ENCODE peak calls at places on chromosomes 6 and 20, in eight cellular contexts. L is mesothelial cell of epicardium; Y is A549; W is AG09319; X is heart left ventricle; R is LNCaP clone FGC; C is CD4-positive, alpha-beta T cell; Q is testis. N is an unnamed sample.

GRCh38 chr6:2876210-2877056 is 26.7 kb downstream of the SERPINB9 start:
- DNase-seq in L (no peak), Y (peak; percentile 86), W (peak; percentile 43), X (peak; percentile 76), R (no peak), C (no peak), Q (peak; percentile 93), N (peak; percentile 58)

GRCh38 chr20:19823971-19824370 is 65.9 kb downstream of the RIN2 start:
- DNase-seq in L (no peak), Y (no peak), W (no peak), X (peak; percentile 67), R (no peak), C (no peak), Q (no peak), N (no peak)

GRCh38 chr20:34150616-34151015 is 38.6 kb upstream of the EIF2S2 start:
- DNase-seq in L (no peak), Y (no peak), W (peak; percentile 32), X (no peak), R (no peak), C (no peak), Q (no peak), N (no peak)

GRCh38 chr6:487956-488355 is 96.4 kb downstream of the IRF4 start:
- DNase-seq in L (no peak), Y (no peak), W (no peak), X (no peak), R (no peak), C (no peak), Q (no peak), N (no peak)

GRCh38 chr6:1612902-1613301 is 3.2 kb downstream of the FOXC1 start:
- DNase-seq in L (no peak), Y (no peak), W (no peak), X (no peak), R (no peak), C (no peak), Q (no peak), N (no peak)

GRCh38 chr20:34022154-34022842 is 28.6 kb downstream of the RALY start:
- DNase-seq in L (no peak), Y (peak; percentile 39), W (no peak), X (no peak), R (no peak), C (no peak), Q (no peak), N (peak; percentile 35)

GRCh38 chr6:113596907-113597583 is 260.1 kb upstream of the MARCKS start:
- DNase-seq in L (no peak), Y (no peak), W (no peak), X (peak; percentile 33), R (no peak), C (no peak), Q (no peak), N (no peak)

GRCh38 chr6:136034422-136034821 is 182.9 kb downstream of the PDE7B start:
- DNase-seq in L (no peak), Y (no peak), W (no peak), X (no peak), R (no peak), C (no peak), Q (no peak), N (no peak)

GRCh38 chr20:47502801-47503239 is 1.1 kb downstream of the NCOA3 start:
- DNase-seq in L (no peak), Y (peak; percentile 52), W (peak; percentile 16), X (no peak), R (no peak), C (no peak), Q (no peak), N (peak; percentile 9)

GRCh38 chr6:82571431-82571830 is 207.8 kb downstream of the TPBG start:
- DNase-seq in L (no peak), Y (no peak), W (no peak), X (no peak), R (no peak), C (no peak), Q (no peak), N (no peak)

GRCh38 chr6:31639043-31639442 is 13.4 kb downstream of the BAG6 start:
- DNase-seq in L (no peak), Y (no peak), W (no peak), X (no peak), R (no peak), C (no peak), Q (no peak), N (no peak)

GRCh38 chr20:63740070-63740500 is 509 bp downstream of the SLC2A4RG start:
- DNase-seq in L (no peak), Y (no peak), W (no peak), X (no peak), R (no peak), C (no peak), Q (no peak), N (peak; percentile 67)

GRCh38 chr20:44056010-44056698 is 130.8 kb downstream of the JPH2 start:
- DNase-seq in L (no peak), Y (peak; percentile 36), W (no peak), X (peak; percentile 48), R (no peak), C (peak; percentile 54), Q (no peak), N (peak; percentile 75)

GRCh38 chr20:38472513-38473352 is at the start of gene RALGAPB:
- DNase-seq in L (peak; percentile 97), Y (peak; percentile 99), W (peak; percentile 94), X (peak; percentile 99), R (peak; percentile 98), C (peak; percentile 96), Q (peak; percentile 99), N (peak; percentile 100)
- TF ChIP-seq CTCF in L (no peak), Y (peak; percentile 52), W (peak; percentile 50), X (peak; percentile 62), R (peak; percentile 66), C (peak; percentile 61), Q (no peak), N (peak; percentile 45)

DNA sequence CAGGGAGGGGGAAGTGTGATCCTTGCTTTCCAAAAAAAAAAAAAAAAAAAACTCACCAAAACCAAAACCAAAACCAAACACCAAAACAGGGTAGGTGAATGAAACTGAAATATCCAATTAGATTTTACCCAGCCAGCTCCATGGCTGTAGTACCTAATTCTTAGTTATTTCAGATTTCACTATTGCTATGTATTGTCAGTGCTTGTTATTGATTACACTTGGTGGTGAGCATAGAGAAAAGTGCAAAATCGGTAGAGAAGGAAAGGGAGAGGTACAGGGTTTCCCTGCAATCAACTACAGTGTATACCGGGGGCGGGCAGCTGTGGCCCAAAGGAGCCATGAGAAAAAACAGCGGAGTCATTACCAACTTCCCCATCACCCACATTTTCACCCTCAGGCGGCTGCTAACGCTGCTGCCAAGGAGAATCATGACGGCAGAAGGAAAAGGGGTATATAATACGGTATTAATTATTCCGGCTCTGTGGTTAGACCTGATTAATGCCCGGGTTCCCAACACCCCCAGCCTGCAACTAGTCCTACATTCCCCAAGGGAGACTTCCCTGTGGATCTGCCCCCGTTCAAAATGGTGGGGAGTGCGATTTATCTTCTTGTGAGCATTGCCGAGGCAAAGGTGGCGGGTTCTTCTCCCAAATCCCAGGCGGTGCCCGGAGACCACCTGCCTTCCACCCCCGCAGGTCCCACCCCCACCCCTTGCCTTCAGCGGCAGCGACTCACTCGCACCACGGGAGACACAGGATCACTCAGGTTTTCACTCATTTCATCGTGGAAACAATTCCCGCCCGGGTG is at the start of gene C6orf62:
- DNase-seq in L (no peak), Y (no peak), W (no peak), X (peak; percentile 51), R (no peak), C (peak; percentile 39), Q (peak; percentile 33), N (peak; percentile 62)
- TF ChIP-seq CTCF in L (no peak), Y (no peak), W (no peak), X (no peak), R (no peak), C (no peak), Q (no peak), N (no peak)

DNA sequence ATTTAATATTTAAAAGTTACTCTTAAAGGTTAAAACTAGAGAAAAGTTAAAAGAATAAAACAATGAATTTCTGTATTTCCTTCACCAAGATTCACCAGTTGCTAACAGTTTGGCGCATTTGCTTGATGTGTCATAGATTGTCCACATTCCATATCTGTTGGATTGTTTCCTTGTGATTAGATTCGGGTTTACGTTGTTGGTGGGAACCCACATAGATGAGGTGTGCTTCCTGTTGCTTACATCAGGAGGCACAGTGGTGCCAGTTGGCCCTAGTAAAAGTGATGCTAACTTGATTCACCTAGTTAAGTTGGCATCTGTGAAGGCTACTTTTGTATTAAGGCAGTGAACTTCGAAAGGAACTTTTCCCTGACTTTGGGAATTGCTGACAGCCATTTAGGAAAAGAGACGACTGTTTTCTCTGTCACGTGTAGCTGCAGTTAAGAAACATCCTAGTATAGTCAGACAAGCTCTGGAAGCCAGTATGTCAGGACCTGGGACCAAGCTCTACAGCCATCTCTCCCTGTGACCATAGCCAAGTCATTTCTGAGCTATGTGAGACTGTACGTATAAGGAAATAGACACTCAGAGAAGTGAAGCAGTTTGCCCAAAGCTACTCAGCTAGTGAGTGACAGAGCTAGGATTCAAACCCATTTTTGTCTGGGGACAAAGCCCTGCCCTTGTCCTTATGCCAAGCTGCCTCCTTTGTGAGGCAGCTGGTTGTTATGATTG is 49.0 kb downstream of the PPARD start:
- DNase-seq in L (no peak), Y (peak; percentile 50), W (peak; percentile 39), X (no peak), R (no peak), C (no peak), Q (no peak), N (peak; percentile 71)
- TF ChIP-seq CTCF in L (no peak), Y (no peak), W (no peak), X (no peak), R (no peak), C (no peak), Q (no peak), N (no peak)

DNA sequence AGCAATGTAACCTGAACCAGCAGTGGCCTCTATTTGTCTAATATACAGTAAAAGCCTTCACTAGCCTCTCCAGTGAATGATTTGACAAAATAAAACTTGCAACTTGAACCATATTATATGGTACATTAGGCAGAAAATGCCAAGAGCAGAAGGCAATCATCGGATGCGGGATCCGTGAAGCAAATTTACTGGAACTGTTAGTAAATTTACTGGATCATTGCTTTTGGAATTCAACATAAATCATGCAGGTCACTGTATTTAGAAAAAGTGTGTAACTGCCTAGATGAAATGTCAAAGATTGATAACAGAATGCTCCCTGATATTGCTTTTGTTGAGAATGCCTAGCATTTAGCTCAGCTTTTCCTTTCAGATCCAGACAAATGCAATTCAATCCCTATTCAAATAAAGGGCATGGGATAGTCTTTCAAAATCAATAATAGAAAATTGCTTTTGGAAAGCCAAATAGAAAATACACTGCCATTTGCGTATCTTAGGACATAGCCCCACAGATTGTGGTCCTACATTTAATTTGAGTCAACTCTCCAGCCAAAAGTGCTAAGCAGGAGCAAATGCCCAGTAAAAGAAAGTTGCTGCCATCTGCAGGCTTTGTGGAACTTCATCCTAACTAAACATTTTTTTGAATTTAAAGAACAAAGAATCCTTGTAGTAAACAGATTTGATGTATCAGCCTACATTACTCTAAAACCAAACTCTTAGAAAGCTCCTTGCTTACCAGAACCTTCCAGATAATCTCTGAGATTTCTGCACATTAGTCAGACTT is 109.5 kb upstream of the HSF2 start:
- DNase-seq in L (no peak), Y (peak; percentile 4), W (no peak), X (no peak), R (peak; percentile 3), C (no peak), Q (no peak), N (peak; percentile 11)
- TF ChIP-seq CTCF in L (no peak), Y (peak; percentile 14), W (peak; percentile 34), X (peak; percentile 42), R (peak; percentile 57), C (no peak), Q (no peak), N (no peak)

GRCh38 chr6:88671624-88672023 is 291.8 kb downstream of the RNGTT start:
- DNase-seq in L (no peak), Y (no peak), W (no peak), X (no peak), R (no peak), C (no peak), Q (no peak), N (no peak)
- TF ChIP-seq CTCF in L (no peak), Y (no peak), W (no peak), X (no peak), R (no peak), C (no peak), Q (no peak), N (no peak)

N was measured in Calu3.